ENCODE peak calls at places on chromosomes 11 and 22, in four cellular contexts. R is body of pancreas, F is vagina, E is uterus. H is an unnamed sample.

GRCh38 chr11:64675417-64676252 is 47.4 kb downstream of the NRXN2 start:
- DNase-seq in F (no peak), R (peak), E (peak), H (no peak)

GRCh38 chr11:10925149-10925926 is 67.5 kb upstream of the ZBED5 start:
- DNase-seq in R (no peak), E (no peak), F (peak), H (no peak)

GRCh38 chr11:134045799-134046635 is 22.9 kb upstream of the JAM3 start:
- DNase-seq in E (no peak), F (no peak), R (no peak), H (no peak)

GRCh38 chr11:97389270-97389669 is 999.5 kb downstream of the JRKL start:
- DNase-seq in F (no peak), R (no peak), E (no peak), H (no peak)

GRCh38 chr11:60124802-60125432 is 36.5 kb downstream of the MS4A2 start:
- DNase-seq in E (no peak), R (no peak), F (no peak), H (no peak)

GRCh38 chr22:17631076-17631565 is 2.6 kb upstream of the ATP6V1E1 start:
- DNase-seq in E (no peak), R (no peak), F (no peak), H (no peak)

GRCh38 chr11:34613015-34613414 is 7.9 kb upstream of the EHF start:
- DNase-seq in R (no peak), E (no peak), F (no peak), H (no peak)

GRCh38 chr11:115528217-115528616 is 24.0 kb upstream of the CADM1 start:
- DNase-seq in F (no peak), R (no peak), E (no peak), H (no peak)

GRCh38 chr11:41845066-41845465 is 385.6 kb upstream of the LRRC4C start:
- DNase-seq in E (no peak), R (no peak), F (no peak), H (no peak)

GRCh38 chr11:117076941-117077659 is 21.1 kb downstream of the SIK3 start:
- DNase-seq in E (no peak), F (no peak), R (no peak), H (no peak)

GRCh38 chr22:35334010-35334409 is 34.3 kb downstream of the TOM1 start:
- DNase-seq in F (no peak), R (no peak), E (no peak), H (no peak)

GRCh38 chr11:13118194-13118593 is 109.1 kb downstream of the RASSF10 start:
- DNase-seq in R (no peak), E (no peak), F (no peak), H (no peak)

GRCh38 chr11:58776891-58777451 is 45.2 kb upstream of the GLYAT start:
- DNase-seq in E (no peak), F (no peak), R (peak), H (no peak)

GRCh38 chr11:34179026-34179675 is 73.7 kb downstream of the NAT10 start:
- DNase-seq in F (no peak), R (no peak), E (no peak), H (no peak)

GRCh38 chr22:36486619-36487384 is 5.4 kb upstream of the TXN2 start:
- DNase-seq in R (peak), E (no peak), F (no peak), H (no peak)

GRCh38 chr11:65879622-65880021 is at the start of gene CTSW:
- DNase-seq in F (no peak), R (no peak), E (no peak), H (no peak)

GRCh38 chr11:117839936-117840813 is 15.6 kb upstream of the FXYD2 start:
- DNase-seq in R (no peak), F (peak), E (peak), H (peak)

GRCh38 chr22:38017272-38017920 is 33.0 kb upstream of the SOX10 start:
- DNase-seq in R (peak), E (peak), F (no peak), H (peak)

GRCh38 chr11:96168623-96169022 is 174.4 kb downstream of the MAML2 start:
- DNase-seq in E (peak), F (no peak), R (peak), H (no peak)

GRCh38 chr11:79440451-79441158 is at the start of gene TENM4:
- DNase-seq in F (no peak), R (peak), E (peak), H (peak)

GRCh38 chr11:65218446-65218845 is 36.7 kb downstream of the CAPN1 start:
- DNase-seq in E (no peak), R (no peak), F (no peak), H (no peak)

GRCh38 chr22:43272869-43273318 is 70.3 kb downstream of the SCUBE1 start:
- DNase-seq in E (no peak), F (no peak), R (no peak), H (no peak)
- TF ChIP-seq CTCF in E (no peak), F (no peak), R (no peak), H (no peak)

DNA sequence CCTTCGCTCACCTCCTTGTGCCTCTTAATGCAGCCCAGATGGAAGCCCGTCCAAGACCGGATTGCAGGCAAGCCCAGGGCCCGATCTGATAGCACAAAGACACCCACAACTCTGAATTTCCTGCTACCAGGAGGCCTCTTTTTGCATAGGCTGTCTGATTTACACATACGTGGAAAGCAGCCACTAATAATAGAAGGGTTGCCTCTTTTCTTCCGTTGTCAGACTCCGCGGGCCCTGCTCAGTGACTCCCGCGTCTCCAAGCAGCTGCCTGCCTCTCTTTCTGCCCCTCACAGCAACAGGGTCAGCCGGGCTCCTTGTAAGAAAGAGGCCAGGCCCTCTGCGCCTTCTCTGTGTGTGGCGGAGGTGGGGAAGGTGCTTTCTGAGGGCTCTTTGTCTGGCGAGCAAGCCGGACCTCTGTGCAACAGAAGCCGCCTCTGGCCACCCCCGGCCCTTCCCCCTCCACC is 26.7 kb downstream of the FLI1 start:
- DNase-seq in R (no peak), E (no peak), F (no peak), H (no peak)
- TF ChIP-seq POLR2A in R (no peak), E (no peak), F (no peak), H (no peak)

GRCh38 chr11:46117842-46118241 is 3.4 kb downstream of the PHF21A start:
- DNase-seq in E (no peak), F (no peak), R (no peak), H (no peak)
- TF ChIP-seq CTCF in E (no peak), F (no peak), R (no peak), H (no peak)

GRCh38 chr11:18321991-18322711 is at the start of the genes GTF2H1 and HPS5:
- DNase-seq in F (peak), E (peak), R (peak), H (peak)
- TF ChIP-seq POLR2A in F (peak), E (peak), R (peak), H (peak)

DNA sequence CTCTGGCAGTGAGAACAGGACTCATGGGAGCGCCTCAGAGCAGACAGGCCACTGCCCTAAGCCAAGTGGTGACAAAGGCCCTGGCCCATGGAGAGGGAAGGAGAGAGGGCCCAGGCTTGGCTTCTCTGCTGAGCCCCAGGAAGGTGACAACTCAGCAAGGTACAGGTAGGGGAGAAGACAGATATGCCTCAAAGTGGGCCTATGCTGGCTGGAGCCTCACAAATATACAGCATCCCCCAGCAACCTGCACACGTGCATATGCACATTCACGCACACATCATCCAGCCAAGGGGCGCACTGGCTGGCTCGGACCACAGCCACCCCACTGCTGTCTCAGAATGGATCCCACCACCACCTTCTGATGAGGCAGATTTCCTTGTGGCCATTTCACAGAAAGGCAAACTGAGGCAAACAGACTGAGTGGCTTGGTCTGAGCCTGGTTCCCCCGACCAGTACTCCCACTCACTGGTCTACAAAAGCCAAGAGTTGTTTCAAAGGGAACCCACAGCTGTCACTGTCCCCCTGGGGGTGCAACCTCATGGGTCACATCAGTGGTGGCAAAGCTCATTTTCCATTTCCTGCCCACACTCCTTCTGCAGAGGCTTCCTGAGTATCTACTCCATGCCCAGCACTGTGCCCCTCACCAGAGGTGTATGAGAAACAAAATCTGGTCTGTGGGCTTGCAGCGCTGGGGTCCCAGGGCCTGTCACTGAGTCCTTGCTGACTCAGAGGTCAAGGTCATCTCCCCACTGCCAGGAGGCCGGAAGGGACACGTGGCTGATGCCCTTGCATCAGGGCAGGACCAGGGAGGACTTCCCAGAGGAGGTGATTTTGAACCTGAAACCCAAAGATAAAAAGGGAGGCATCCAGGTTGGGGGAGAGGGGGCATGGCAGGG is 67.3 kb upstream of the PRR5 start:
- DNase-seq in E (no peak), R (no peak), F (no peak), H (no peak)
- TF ChIP-seq CTCF in E (no peak), R (no peak), F (no peak), H (no peak)

H was measured in upper lobe of left lung.